ENCODE peak calls at places on chromosomes 4 and X, in five cellular contexts. K, T, Y, B and A are unnamed samples. For H3K9me3, the result is how much of the 10 kb centered on the place peaks cover.

GRCh38 chr4:103719320-103720204 is at the start of gene TACR3:
- DNase-seq in K (no peak), T (peak), Y (no peak), B (no peak), A (no peak)

GRCh38 chrX:150573702-150574101 is 5.3 kb downstream of the MTM1 start:
- DNase-seq in K (no peak), T (no peak), Y (no peak), B (no peak), A (no peak)

GRCh38 chrX:4182010-4182806 is 468.8 kb upstream of the PRKX start:
- DNase-seq in K (no peak), T (no peak), Y (no peak), B (no peak), A (no peak)

GRCh38 chrX:50456712-50457484 is 13.7 kb downstream of the DGKK start:
- DNase-seq in K (no peak), T (no peak), Y (no peak), B (no peak), A (no peak)

GRCh38 chr4:100367451-100367850 is 150.4 kb downstream of the EMCN start:
- DNase-seq in K (no peak), T (no peak), Y (no peak), B (no peak), A (no peak)

GRCh38 chr4:143654571-143654970 is 45.9 kb downstream of the FREM3 start:
- DNase-seq in K (no peak), T (no peak), Y (no peak), B (no peak), A (no peak)

GRCh38 chr4:86961605-86962295 is 26.9 kb downstream of the AFF1 start:
- DNase-seq in K (no peak), T (no peak), Y (peak), B (no peak), A (peak)

GRCh38 chr4:173494013-173494970 is 35.7 kb downstream of the HAND2 start:
- DNase-seq in K (peak), T (no peak), Y (peak), B (peak), A (peak)

GRCh38 chr4:161010227-161010626 is 1153.6 kb downstream of the FSTL5 start:
- DNase-seq in K (no peak), T (no peak), Y (no peak), B (no peak), A (peak)

GRCh38 chr4:113157086-113157857 is 107.8 kb downstream of the ANK2 start:
- DNase-seq in K (no peak), T (no peak), Y (no peak), B (no peak), A (no peak)

GRCh38 chr4:100696531-100696930 is 178.7 kb upstream of the EMCN start:
- DNase-seq in K (no peak), T (no peak), Y (no peak), B (no peak), A (no peak)

GRCh38 chr4:38008493-38009120 is 48.4 kb downstream of the PTTG2 start:
- DNase-seq in K (no peak), T (no peak), Y (no peak), B (no peak), A (no peak)

GRCh38 chr4:8255698-8256441 is 13.7 kb upstream of the HTRA3 start:
- DNase-seq in K (no peak), T (peak), Y (peak), B (no peak), A (no peak)

GRCh38 chrX:14616301-14616700 is 87.0 kb downstream of the GLRA2 start:
- DNase-seq in K (no peak), T (no peak), Y (no peak), B (no peak), A (no peak)

GRCh38 chr4:10529256-10529890 is 72.1 kb upstream of the ZNF518B start:
- DNase-seq in K (no peak), T (no peak), Y (no peak), B (no peak), A (no peak)

DNA sequence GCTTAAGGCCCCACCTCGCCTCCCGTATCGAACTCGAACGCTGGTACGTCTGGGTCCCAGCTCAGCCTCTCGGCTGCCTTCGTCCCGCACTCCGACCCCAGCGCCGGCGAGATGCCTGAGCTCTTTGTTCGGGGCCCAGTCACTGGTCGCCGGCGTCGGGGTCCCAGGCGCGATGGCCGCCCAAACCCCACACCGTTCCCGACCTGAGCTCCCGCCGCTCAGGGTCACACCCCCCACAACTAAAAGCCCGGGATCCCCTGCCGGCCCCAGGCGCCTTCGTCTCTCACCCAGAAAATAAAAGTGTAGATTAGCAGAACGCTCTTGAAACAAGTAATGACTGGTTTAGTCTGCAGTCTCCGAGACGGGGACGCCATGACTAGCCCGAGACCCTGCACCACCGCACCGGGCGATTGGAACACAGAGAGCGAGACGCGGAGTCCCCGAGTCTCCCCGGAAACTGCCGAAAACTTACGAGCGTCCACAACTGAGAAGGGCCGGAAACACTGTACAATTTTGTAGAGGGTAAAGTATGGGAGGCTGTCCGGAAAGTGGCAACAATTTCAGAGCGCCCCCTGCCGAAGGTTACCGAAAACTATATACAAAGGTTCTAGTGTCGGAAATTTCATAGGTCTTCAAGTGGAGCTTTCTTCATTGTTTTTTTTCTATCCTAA is at the start of gene TSPAN6:
- DNase-seq in K (peak), T (peak), Y (peak), B (peak), A (peak)
- TF ChIP-seq CTCF in K (peak), T (no peak), Y (peak), B (peak), A (peak)

GRCh38 chrX:125203737-125204578 is 115.7 kb upstream of the TEX13C start:
- DNase-seq in K (peak), T (peak), Y (no peak), B (peak), A (no peak)
- H3K4me3 ChIP-seq in K (peak), T (peak), Y (no peak), B (no peak), A (no peak)

DNA sequence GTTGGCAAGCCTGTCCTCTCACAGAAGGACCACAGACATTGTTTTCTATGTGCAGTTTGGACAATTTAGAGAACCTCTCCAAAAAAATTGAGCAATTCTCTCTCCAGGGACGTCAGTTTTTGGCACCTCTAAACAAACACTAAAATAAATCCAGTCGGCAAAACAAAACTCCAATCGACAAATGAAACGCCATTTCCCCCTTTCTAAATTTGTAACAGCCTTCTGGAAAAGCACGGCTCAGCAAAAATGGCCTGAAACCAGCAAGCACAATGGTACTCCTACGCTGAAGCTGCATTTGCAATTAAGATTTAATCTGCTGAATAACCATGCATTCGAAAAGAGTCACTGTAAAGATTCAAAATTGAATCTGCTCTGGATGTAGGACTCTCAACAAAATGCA is 79.7 kb upstream of the MAP3K15 start:
- DNase-seq in K (no peak), T (no peak), Y (no peak), B (no peak), A (no peak)
- H3K9me3 ChIP-seq in K (under half), T (under half), Y (under half), B (under half), A (under half)

GRCh38 chrX:140794642-140795041 is 85.1 kb downstream of the LINC00632 start:
- DNase-seq in K (no peak), T (no peak), Y (no peak), B (no peak), A (no peak)
- TF ChIP-seq CTCF in K (no peak), T (no peak), Y (no peak), B (no peak), A (no peak)

GRCh38 chr4:104966349-104967033 is 180.2 kb upstream of the TET2 start:
- DNase-seq in K (no peak), T (no peak), Y (no peak), B (no peak), A (no peak)
- H3K4me3 ChIP-seq in K (peak), T (peak), Y (no peak), B (no peak), A (no peak)

DNA sequence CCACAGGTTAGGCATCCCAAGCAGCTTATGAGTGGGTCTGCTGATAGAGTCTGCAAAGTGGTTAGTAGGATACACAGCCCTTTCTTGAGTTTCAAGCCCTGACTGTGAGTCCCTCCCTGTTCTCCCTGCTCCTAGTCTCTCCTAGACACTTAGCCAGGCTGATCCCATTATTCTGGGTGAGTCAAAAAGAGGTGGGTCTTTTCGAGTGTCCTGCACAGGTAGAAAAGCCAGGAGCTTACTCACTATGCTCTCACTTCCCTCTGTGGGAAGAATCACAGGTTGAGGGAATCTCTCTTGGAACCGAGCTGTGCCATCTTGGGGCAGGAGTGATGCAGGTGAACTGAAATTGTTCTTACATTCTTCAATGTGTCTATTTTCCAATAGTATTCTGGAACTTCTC is 29.7 kb downstream of the SCLT1 start:
- DNase-seq in K (no peak), T (no peak), Y (no peak), B (no peak), A (no peak)
- H3K9me3 ChIP-seq in K (under half), T (half or more), Y (under half), B (under half), A (under half)

GRCh38 chr4:162650166-162650565 is 486.4 kb upstream of the FSTL5 start:
- DNase-seq in K (no peak), T (no peak), Y (no peak), B (no peak), A (no peak)
- TF ChIP-seq CTCF in K (no peak), T (no peak), Y (no peak), B (no peak), A (no peak)

GRCh38 chr4:63226236-63226635 is 1183.0 kb downstream of the TECRL start:
- DNase-seq in K (no peak), T (no peak), Y (no peak), B (no peak), A (no peak)

GRCh38 chr4:63233679-63234078 is 1175.6 kb downstream of the TECRL start:
- DNase-seq in K (no peak), T (no peak), Y (no peak), B (no peak), A (no peak)

DNA sequence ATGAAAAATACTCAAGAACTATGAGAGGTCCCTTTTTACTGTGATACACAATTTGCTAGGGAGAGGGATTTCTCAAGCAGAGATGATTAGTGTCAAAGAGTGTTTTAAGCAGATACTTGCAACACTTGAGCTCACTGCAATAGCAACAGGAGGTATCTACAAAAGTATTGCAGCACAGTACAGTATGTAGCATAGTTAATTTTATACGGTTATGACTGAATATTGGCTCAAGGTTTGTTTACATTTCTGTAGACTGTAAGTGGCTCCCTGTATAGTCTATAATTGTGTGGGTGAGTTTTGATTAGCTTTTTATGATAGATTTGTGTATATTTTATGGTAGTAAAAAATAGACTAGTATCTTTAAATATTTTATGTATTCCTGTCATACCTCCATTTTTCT is 1177.2 kb downstream of the TECRL start:
- DNase-seq in K (no peak), T (no peak), Y (no peak), B (no peak), A (no peak)
- H3K4me3 ChIP-seq in K (no peak), T (no peak), Y (no peak), B (no peak), A (no peak)

GRCh38 chr4:162282711-162283110 is 118.9 kb upstream of the FSTL5 start:
- DNase-seq in K (no peak), T (no peak), Y (no peak), B (no peak), A (no peak)
- H3K9me3 ChIP-seq in K (under half), T (under half), Y (under half), B (under half), A (under half)

GRCh38 chrX:100615015-100615414 is 21.6 kb downstream of the TSPAN6 start:
- DNase-seq in K (no peak), T (no peak), Y (peak), B (no peak), A (no peak)
- TF ChIP-seq CTCF in K (peak), T (peak), Y (peak), B (peak), A (peak)